ENCODE peak calls at places on chromosomes 16 and 17, in four cellular contexts. P, Q, M and E are unnamed samples.

GRCh38 chr16:49462989-49463371 is 89.4 kb downstream of the C16orf78 start:
- DNase-seq in Q (no peak), P (no peak), M (peak; percentile 65), E (no peak)

GRCh38 chr17:55577011-55577586 is 65.8 kb upstream of the SMIM36 start:
- DNase-seq in M (no peak), P (peak; percentile 84), Q (no peak), E (peak; percentile 12)

GRCh38 chr17:28178800-28179199 is 136.3 kb downstream of the NLK start:
- DNase-seq in P (peak; percentile 12), M (no peak), Q (no peak), E (no peak)

GRCh38 chr17:78144736-78145641 is 1.2 kb upstream of the C17orf99 start:
- DNase-seq in P (no peak), M (no peak), Q (peak; percentile 90), E (no peak)

GRCh38 chr17:17455173-17455572 is 21.6 kb upstream of the MED9 start:
- DNase-seq in Q (no peak), P (no peak), M (no peak), E (no peak)

GRCh38 chr16:31874354-31875111 is 926 bp downstream of the ZNF267 start:
- DNase-seq in P (peak; percentile 59), Q (peak; percentile 39), M (peak; percentile 67), E (peak; percentile 65)

GRCh38 chr17:31830971-31831755 is 27.9 kb downstream of the COPRS start:
- DNase-seq in M (no peak), Q (no peak), P (peak; percentile 50), E (no peak)

GRCh38 chr16:56607675-56608042 is 725 bp upstream of the MT2A start:
- DNase-seq in P (no peak), Q (no peak), M (no peak), E (no peak)

GRCh38 chr16:56094231-56094630 is 97.1 kb upstream of the GNAO1 start:
- DNase-seq in Q (no peak), M (no peak), P (no peak), E (no peak)

GRCh38 chr17:43905985-43906852 is 1.1 kb downstream of the MPP2 start:
- DNase-seq in Q (no peak), M (no peak), P (peak; percentile 65), E (peak; percentile 84)

GRCh38 chr16:8026450-8026849 is 563.9 kb downstream of the TMEM114 start:
- DNase-seq in P (no peak), Q (peak; percentile 3), M (no peak), E (peak; percentile 34)

GRCh38 chr16:52141871-52142270 is 405.1 kb downstream of the TOX3 start:
- DNase-seq in M (no peak), Q (no peak), P (peak; percentile 1), E (no peak)

GRCh38 chr17:28227278-28228108 is 91.5 kb upstream of the TMEM97 start:
- DNase-seq in M (no peak), P (peak; percentile 43), Q (peak; percentile 73), E (peak; percentile 93)

GRCh38 chr17:77392376-77393273 is 251.9 kb downstream of the SEC14L1 start:
- DNase-seq in Q (no peak), M (no peak), P (no peak), E (peak; percentile 89)

GRCh38 chr17:38883592-38884526 is 14.0 kb downstream of the LASP1 start:
- DNase-seq in P (peak; percentile 57), Q (no peak), M (no peak), E (peak; percentile 7)

GRCh38 chr17:38875477-38876080 is 5.7 kb downstream of the LASP1 start:
- DNase-seq in M (no peak), P (no peak), Q (no peak), E (no peak)

GRCh38 chr17:38877130-38877851 is 7.4 kb downstream of the LASP1 start:
- DNase-seq in Q (no peak), P (no peak), M (peak; percentile 93), E (no peak)

GRCh38 chr17:38881600-38882191 is 11.8 kb downstream of the LASP1 start:
- DNase-seq in P (peak; percentile 58), Q (no peak), M (peak; percentile 87), E (peak; percentile 89)

GRCh38 chr17:38879878-38880727 is 10.2 kb downstream of the LASP1 start:
- DNase-seq in P (peak; percentile 89), M (peak; percentile 57), Q (peak; percentile 89), E (peak; percentile 67)
- H4K20me1 ChIP-seq in P (peaks cover 2% of the 10 kb centered on the region), M (no peaks in the 10 kb centered on the region), Q (peaks cover 69% of the 10 kb centered on the region), E (peaks cover 94% of the 10 kb centered on the region)

DNA sequence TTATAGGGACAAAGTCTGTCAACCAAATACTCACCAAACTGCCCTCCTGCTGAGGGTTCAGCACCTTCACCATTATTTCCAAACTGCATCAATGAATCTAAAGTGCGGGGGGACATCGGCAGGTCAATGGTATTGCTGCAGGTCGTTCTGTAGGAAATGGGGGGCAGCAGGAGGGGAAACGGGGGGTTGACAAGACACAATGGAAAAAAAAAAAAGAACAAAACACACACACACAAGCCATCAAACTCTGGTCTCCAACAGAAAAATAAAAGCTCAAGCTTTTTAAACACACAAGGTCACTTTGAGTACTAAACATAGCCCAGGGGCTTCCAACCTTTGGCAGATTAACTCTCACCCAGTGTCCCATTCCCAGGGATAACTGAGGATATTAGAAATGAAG is 28.5 kb downstream of the STAT5A start:
- DNase-seq in P (no peak), M (no peak), Q (no peak), E (no peak)
- H3K27ac ChIP-seq in P (no peak overlapping the region), M (no peak overlapping the region), Q (no peak overlapping the region), E (peak overlapping the region; percentile 31)

GRCh38 chr17:81694810-81695209 is 8.4 kb upstream of the MRPL12 start:
- DNase-seq in P (no peak), M (no peak), Q (no peak), E (no peak)
- H4K20me1 ChIP-seq in P (no peaks in the 10 kb centered on the region), M (no peaks in the 10 kb centered on the region), Q (peaks cover 8% of the 10 kb centered on the region), E (peaks cover 3% of the 10 kb centered on the region)

GRCh38 chr17:48101012-48101720 is at the start of gene CBX1:
- DNase-seq in P (peak; percentile 93), M (peak; percentile 97), Q (peak; percentile 94), E (peak; percentile 97)
- H3K27ac ChIP-seq in P (peak within 1 kb of the TSS; percentile 87), M (peak within 1 kb of the TSS; percentile 70), Q (peak within 1 kb of the TSS; percentile 71), E (peak within 1 kb of the TSS; percentile 95)

DNA sequence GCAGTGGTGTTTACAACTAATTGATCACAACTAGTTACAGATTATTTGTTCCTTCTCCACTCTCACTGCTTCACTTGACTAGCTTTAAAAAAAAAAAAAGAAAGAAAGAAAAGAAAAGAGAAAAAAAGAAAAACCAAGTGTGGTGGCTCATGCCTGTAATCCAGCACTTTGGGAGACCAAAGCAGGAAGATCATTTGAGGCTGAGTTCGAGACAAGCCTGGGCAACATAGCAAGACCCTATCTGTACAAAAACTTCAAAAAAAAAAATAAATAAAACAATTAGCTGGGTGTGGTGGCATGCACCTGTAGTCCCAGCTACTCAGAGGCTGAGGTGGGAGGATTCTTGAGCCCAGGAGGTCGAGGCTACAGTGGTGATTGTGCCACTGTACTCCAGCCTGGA is 4.2 kb downstream of the SNTB2 start:
- DNase-seq in Q (no peak), M (no peak), P (no peak), E (no peak)
- H4K20me1 ChIP-seq in Q (peaks cover 6% of the 10 kb centered on the region), M (peaks cover 14% of the 10 kb centered on the region), P (no peaks in the 10 kb centered on the region), E (peaks cover 12% of the 10 kb centered on the region)